ENCODE peak calls at places on chromosomes 12 and 14, in nine cellular contexts. One of them, this sample, is unnamed.

GRCh38 chr12:90250766-90251165 is 542.1 kb upstream of the ATP2B1 start:
- DNase-seq in CD4-positive, CD25-positive, alpha-beta regulatory T cell: no peak
- DNase-seq in GM23248: peak
- DNase-seq in kidney tubule cell: no peak
- DNase-seq in stomach: no peak
- DNase-seq in NCI-H510A: no peak
- DNase-seq in RPMI7951: peak
- DNase-seq in naive B cell: no peak
- DNase-seq in NCI-H69: no peak
- DNase-seq in this sample: no peak

GRCh38 chr12:128938886-128939285 is 85.6 kb downstream of the GLT1D1 start:
- DNase-seq in CD4-positive, CD25-positive, alpha-beta regulatory T cell: no peak
- DNase-seq in stomach: no peak
- DNase-seq in naive B cell: no peak
- DNase-seq in NCI-H69: no peak
- DNase-seq in NCI-H510A: no peak
- DNase-seq in RPMI7951: no peak
- DNase-seq in GM23248: no peak
- DNase-seq in kidney tubule cell: no peak
- DNase-seq in this sample: no peak

GRCh38 chr12:49187184-49187583 is 1.7 kb downstream of the TUBA1A start:
- DNase-seq in kidney tubule cell: peak
- DNase-seq in NCI-H69: peak
- DNase-seq in stomach: no peak
- DNase-seq in NCI-H510A: no peak
- DNase-seq in naive B cell: no peak
- DNase-seq in CD4-positive, CD25-positive, alpha-beta regulatory T cell: no peak
- DNase-seq in RPMI7951: peak
- DNase-seq in GM23248: peak
- DNase-seq in this sample: no peak

GRCh38 chr12:23611320-23611719 is 338.1 kb downstream of the SOX5 start:
- DNase-seq in GM23248: no peak
- DNase-seq in stomach: no peak
- DNase-seq in kidney tubule cell: no peak
- DNase-seq in CD4-positive, CD25-positive, alpha-beta regulatory T cell: no peak
- DNase-seq in naive B cell: no peak
- DNase-seq in RPMI7951: no peak
- DNase-seq in NCI-H510A: no peak
- DNase-seq in NCI-H69: peak
- DNase-seq in this sample: no peak

GRCh38 chr14:61484826-61485584 is 163.6 kb downstream of the PRKCH start:
- DNase-seq in stomach: no peak
- DNase-seq in naive B cell: no peak
- DNase-seq in NCI-H69: no peak
- DNase-seq in NCI-H510A: no peak
- DNase-seq in CD4-positive, CD25-positive, alpha-beta regulatory T cell: no peak
- DNase-seq in kidney tubule cell: no peak
- DNase-seq in RPMI7951: no peak
- DNase-seq in GM23248: no peak
- DNase-seq in this sample: peak

GRCh38 chr12:57756406-57757341 is 1.8 kb downstream of the MARCHF9 start:
- DNase-seq in stomach: peak
- DNase-seq in RPMI7951: peak
- DNase-seq in kidney tubule cell: peak
- DNase-seq in GM23248: no peak
- DNase-seq in CD4-positive, CD25-positive, alpha-beta regulatory T cell: peak
- DNase-seq in NCI-H69: peak
- DNase-seq in NCI-H510A: no peak
- DNase-seq in naive B cell: peak
- DNase-seq in this sample: no peak

GRCh38 chr12:43676183-43676813 is 82.3 kb downstream of the PUS7L start:
- DNase-seq in NCI-H510A: no peak
- DNase-seq in GM23248: peak
- DNase-seq in RPMI7951: peak
- DNase-seq in NCI-H69: peak
- DNase-seq in naive B cell: no peak
- DNase-seq in CD4-positive, CD25-positive, alpha-beta regulatory T cell: peak
- DNase-seq in kidney tubule cell: peak
- DNase-seq in stomach: no peak
- DNase-seq in this sample: no peak

GRCh38 chr12:69966409-69966808 is 141.4 kb downstream of the MYRFL start:
- DNase-seq in naive B cell: no peak
- DNase-seq in RPMI7951: peak
- DNase-seq in NCI-H510A: no peak
- DNase-seq in GM23248: peak
- DNase-seq in kidney tubule cell: peak
- DNase-seq in CD4-positive, CD25-positive, alpha-beta regulatory T cell: no peak
- DNase-seq in NCI-H69: peak
- DNase-seq in stomach: no peak
- DNase-seq in this sample: peak

GRCh38 chr12:92541024-92541423 is 161.8 kb upstream of the PLEKHG7 start:
- DNase-seq in naive B cell: peak
- DNase-seq in NCI-H69: peak
- DNase-seq in RPMI7951: no peak
- DNase-seq in stomach: no peak
- DNase-seq in GM23248: no peak
- DNase-seq in NCI-H510A: no peak
- DNase-seq in CD4-positive, CD25-positive, alpha-beta regulatory T cell: no peak
- DNase-seq in kidney tubule cell: no peak
- DNase-seq in this sample: no peak

GRCh38 chr14:69711471-69712216 is 55.3 kb upstream of the SRSF5 start:
- DNase-seq in NCI-H510A: no peak
- DNase-seq in CD4-positive, CD25-positive, alpha-beta regulatory T cell: no peak
- DNase-seq in kidney tubule cell: no peak
- DNase-seq in NCI-H69: peak
- DNase-seq in RPMI7951: no peak
- DNase-seq in stomach: no peak
- DNase-seq in GM23248: no peak
- DNase-seq in naive B cell: no peak
- DNase-seq in this sample: no peak

GRCh38 chr12:67457136-67457535 is 188.0 kb downstream of the CAND1 start:
- DNase-seq in stomach: no peak
- DNase-seq in kidney tubule cell: no peak
- DNase-seq in naive B cell: no peak
- DNase-seq in CD4-positive, CD25-positive, alpha-beta regulatory T cell: no peak
- DNase-seq in NCI-H69: peak
- DNase-seq in GM23248: peak
- DNase-seq in RPMI7951: no peak
- DNase-seq in NCI-H510A: no peak
- DNase-seq in this sample: no peak

GRCh38 chr14:37150414-37150813 is 22.0 kb downstream of the SLC25A21 start:
- DNase-seq in NCI-H69: peak
- DNase-seq in kidney tubule cell: peak
- DNase-seq in GM23248: peak
- DNase-seq in CD4-positive, CD25-positive, alpha-beta regulatory T cell: peak
- DNase-seq in RPMI7951: peak
- DNase-seq in stomach: no peak
- DNase-seq in NCI-H510A: no peak
- DNase-seq in naive B cell: no peak
- DNase-seq in this sample: no peak

GRCh38 chr12:40103043-40103442 is 2.8 kb downstream of the SLC2A13 start:
- DNase-seq in naive B cell: no peak
- DNase-seq in NCI-H69: no peak
- DNase-seq in kidney tubule cell: no peak
- DNase-seq in GM23248: no peak
- DNase-seq in CD4-positive, CD25-positive, alpha-beta regulatory T cell: no peak
- DNase-seq in NCI-H510A: no peak
- DNase-seq in stomach: no peak
- DNase-seq in RPMI7951: no peak
- DNase-seq in this sample: no peak